ENCODE peak calls at places on chromosomes 11 and 22, in ten cellular contexts. One of them, this sample, is unnamed.
A peak's percentile ranks its signal among the peaks of the same experiment; 100 is the strongest.

GRCh38 chr11:129590753-129591475 is 215.3 kb downstream of the BARX2 start:
- DNase-seq in EL: no peak
- DNase-seq in mesendoderm: peak; percentile 69
- DNase-seq in HEK293T: no peak
- DNase-seq in NCI-H1092 treated with DMSO at 0.1 percent for 48 hours: no peak
- DNase-seq in activated CD4-positive, alpha-beta T cell treated with anti-CD3 and anti-CD28 coated beads, Interleukin-2, amount 50 U/mL, for 24 hours: no peak
- DNase-seq in sciatic nerve: no peak
- DNase-seq in A549: no peak
- DNase-seq in CD4-positive, CD25-positive, alpha-beta regulatory T cell: no peak
- DNase-seq in activated T-helper 9 cell treated with anti-CD3 and anti-CD28 coated beads, Interleukin-2, amount 50 U/mL, for 16 hours: no peak
- DNase-seq in this sample: no peak

GRCh38 chr11:117930668-117931330 is 1.6 kb upstream of the TMPRSS13 start:
- DNase-seq in CD4-positive, CD25-positive, alpha-beta regulatory T cell: no peak
- DNase-seq in HEK293T: no peak
- DNase-seq in activated CD4-positive, alpha-beta T cell treated with anti-CD3 and anti-CD28 coated beads, Interleukin-2, amount 50 U/mL, for 24 hours: no peak
- DNase-seq in NCI-H1092 treated with DMSO at 0.1 percent for 48 hours: no peak
- DNase-seq in A549: no peak
- DNase-seq in mesendoderm: no peak
- DNase-seq in sciatic nerve: no peak
- DNase-seq in EL: no peak
- DNase-seq in activated T-helper 9 cell treated with anti-CD3 and anti-CD28 coated beads, Interleukin-2, amount 50 U/mL, for 16 hours: no peak
- DNase-seq in this sample: no peak

GRCh38 chr11:6614446-6614845 is 2.4 kb upstream of the TAF10 start:
- DNase-seq in activated T-helper 9 cell treated with anti-CD3 and anti-CD28 coated beads, Interleukin-2, amount 50 U/mL, for 16 hours: no peak
- DNase-seq in activated CD4-positive, alpha-beta T cell treated with anti-CD3 and anti-CD28 coated beads, Interleukin-2, amount 50 U/mL, for 24 hours: no peak
- DNase-seq in A549: no peak
- DNase-seq in HEK293T: no peak
- DNase-seq in CD4-positive, CD25-positive, alpha-beta regulatory T cell: no peak
- DNase-seq in EL: no peak
- DNase-seq in sciatic nerve: no peak
- DNase-seq in mesendoderm: no peak
- DNase-seq in NCI-H1092 treated with DMSO at 0.1 percent for 48 hours: no peak
- DNase-seq in this sample: no peak

GRCh38 chr11:2666828-2667570 is 32.8 kb downstream of the KCNQ1OT1 start:
- DNase-seq in NCI-H1092 treated with DMSO at 0.1 percent for 48 hours: no peak
- DNase-seq in activated T-helper 9 cell treated with anti-CD3 and anti-CD28 coated beads, Interleukin-2, amount 50 U/mL, for 16 hours: no peak
- DNase-seq in activated CD4-positive, alpha-beta T cell treated with anti-CD3 and anti-CD28 coated beads, Interleukin-2, amount 50 U/mL, for 24 hours: no peak
- DNase-seq in HEK293T: no peak
- DNase-seq in EL: no peak
- DNase-seq in sciatic nerve: no peak
- DNase-seq in CD4-positive, CD25-positive, alpha-beta regulatory T cell: no peak
- DNase-seq in A549: no peak
- DNase-seq in mesendoderm: no peak
- DNase-seq in this sample: no peak

GRCh38 chr11:78429667-78430066 is 12.0 kb upstream of the GAB2 start:
- DNase-seq in EL: no peak
- DNase-seq in A549: no peak
- DNase-seq in sciatic nerve: no peak
- DNase-seq in HEK293T: no peak
- DNase-seq in activated T-helper 9 cell treated with anti-CD3 and anti-CD28 coated beads, Interleukin-2, amount 50 U/mL, for 16 hours: no peak
- DNase-seq in activated CD4-positive, alpha-beta T cell treated with anti-CD3 and anti-CD28 coated beads, Interleukin-2, amount 50 U/mL, for 24 hours: no peak
- DNase-seq in CD4-positive, CD25-positive, alpha-beta regulatory T cell: no peak
- DNase-seq in mesendoderm: peak; percentile 10
- DNase-seq in NCI-H1092 treated with DMSO at 0.1 percent for 48 hours: no peak
- DNase-seq in this sample: no peak

GRCh38 chr11:94032066-94032465 is 10.9 kb downstream of the HEPHL1 start:
- DNase-seq in HEK293T: no peak
- DNase-seq in mesendoderm: no peak
- DNase-seq in activated CD4-positive, alpha-beta T cell treated with anti-CD3 and anti-CD28 coated beads, Interleukin-2, amount 50 U/mL, for 24 hours: no peak
- DNase-seq in EL: no peak
- DNase-seq in sciatic nerve: no peak
- DNase-seq in NCI-H1092 treated with DMSO at 0.1 percent for 48 hours: no peak
- DNase-seq in CD4-positive, CD25-positive, alpha-beta regulatory T cell: no peak
- DNase-seq in A549: no peak
- DNase-seq in activated T-helper 9 cell treated with anti-CD3 and anti-CD28 coated beads, Interleukin-2, amount 50 U/mL, for 16 hours: no peak
- DNase-seq in this sample: no peak

GRCh38 chr22:19527321-19527721 is 3.1 kb upstream of the CLDN5 start:
- DNase-seq in activated CD4-positive, alpha-beta T cell treated with anti-CD3 and anti-CD28 coated beads, Interleukin-2, amount 50 U/mL, for 24 hours: no peak
- DNase-seq in activated T-helper 9 cell treated with anti-CD3 and anti-CD28 coated beads, Interleukin-2, amount 50 U/mL, for 16 hours: no peak
- DNase-seq in NCI-H1092 treated with DMSO at 0.1 percent for 48 hours: no peak
- DNase-seq in HEK293T: no peak
- DNase-seq in mesendoderm: peak; percentile 16
- DNase-seq in EL: no peak
- DNase-seq in A549: no peak
- DNase-seq in sciatic nerve: peak; percentile 6
- DNase-seq in CD4-positive, CD25-positive, alpha-beta regulatory T cell: no peak
- DNase-seq in this sample: no peak

GRCh38 chr11:36376315-36376887 is 80.3 kb downstream of the PRR5L start:
- DNase-seq in A549: no peak
- DNase-seq in HEK293T: peak; percentile 11
- DNase-seq in sciatic nerve: peak; percentile 69
- DNase-seq in CD4-positive, CD25-positive, alpha-beta regulatory T cell: no peak
- DNase-seq in NCI-H1092 treated with DMSO at 0.1 percent for 48 hours: no peak
- DNase-seq in activated T-helper 9 cell treated with anti-CD3 and anti-CD28 coated beads, Interleukin-2, amount 50 U/mL, for 16 hours: no peak
- DNase-seq in EL: peak; percentile 70
- DNase-seq in mesendoderm: peak; percentile 56
- DNase-seq in activated CD4-positive, alpha-beta T cell treated with anti-CD3 and anti-CD28 coated beads, Interleukin-2, amount 50 U/mL, for 24 hours: no peak
- DNase-seq in this sample: no peak

This sample was measured in NCI-H1417.